ENCODE peak calls at places on chromosomes 5 and 9, in six cellular contexts. One of them, this sample, is unnamed.

GRCh38 chr5:30849801-30850370 is 343.6 kb upstream of the CDH6 start:
- DNase-seq in progenitor cell of endocrine pancreas: no peak
- DNase-seq in endothelial cell: no peak
- DNase-seq in GM06990: no peak
- DNase-seq in Calu3: peak
- DNase-seq in nephron progenitor cell: peak
- DNase-seq in this sample: no peak

GRCh38 chr5:10801931-10802674 is 41.1 kb upstream of the DAP start:
- DNase-seq in progenitor cell of endocrine pancreas: no peak
- DNase-seq in endothelial cell: no peak
- DNase-seq in GM06990: no peak
- DNase-seq in Calu3: no peak
- DNase-seq in nephron progenitor cell: no peak
- DNase-seq in this sample: peak

GRCh38 chr9:75995066-75995465 is 104.6 kb downstream of the PCSK5 start:
- DNase-seq in progenitor cell of endocrine pancreas: no peak
- DNase-seq in endothelial cell: no peak
- DNase-seq in GM06990: no peak
- DNase-seq in Calu3: no peak
- DNase-seq in nephron progenitor cell: no peak
- DNase-seq in this sample: no peak

GRCh38 chr5:36662291-36662851 is 56.0 kb downstream of the SLC1A3 start:
- DNase-seq in progenitor cell of endocrine pancreas: no peak
- DNase-seq in endothelial cell: no peak
- DNase-seq in GM06990: no peak
- DNase-seq in Calu3: no peak
- DNase-seq in nephron progenitor cell: no peak
- DNase-seq in this sample: peak

GRCh38 chr9:29212590-29213373 is 1639.5 kb upstream of the C9orf72 start:
- DNase-seq in progenitor cell of endocrine pancreas: peak
- DNase-seq in endothelial cell: peak
- DNase-seq in GM06990: no peak
- DNase-seq in Calu3: peak
- DNase-seq in nephron progenitor cell: peak
- DNase-seq in this sample: peak

GRCh38 chr9:113267911-113268563 is 7.3 kb downstream of the CDC26 start:
- DNase-seq in progenitor cell of endocrine pancreas: no peak
- DNase-seq in endothelial cell: no peak
- DNase-seq in GM06990: no peak
- DNase-seq in Calu3: no peak
- DNase-seq in nephron progenitor cell: no peak
- DNase-seq in this sample: no peak

GRCh38 chr5:36462295-36463021 is 143.9 kb upstream of the SLC1A3 start:
- DNase-seq in progenitor cell of endocrine pancreas: no peak
- DNase-seq in endothelial cell: no peak
- DNase-seq in GM06990: no peak
- DNase-seq in Calu3: no peak
- DNase-seq in nephron progenitor cell: no peak
- DNase-seq in this sample: no peak

GRCh38 chr9:75803130-75803529 is 87.3 kb upstream of the PCSK5 start:
- DNase-seq in progenitor cell of endocrine pancreas: no peak
- DNase-seq in endothelial cell: no peak
- DNase-seq in GM06990: no peak
- DNase-seq in Calu3: no peak
- DNase-seq in nephron progenitor cell: no peak
- DNase-seq in this sample: no peak

GRCh38 chr9:110427497-110428104 is 89.9 kb upstream of the TXNDC8 start:
- DNase-seq in progenitor cell of endocrine pancreas: no peak
- DNase-seq in endothelial cell: peak
- DNase-seq in GM06990: peak
- DNase-seq in Calu3: peak
- DNase-seq in nephron progenitor cell: peak
- DNase-seq in this sample: peak

GRCh38 chr9:27865031-27865438 is 291.8 kb upstream of the C9orf72 start:
- DNase-seq in progenitor cell of endocrine pancreas: no peak
- DNase-seq in endothelial cell: no peak
- DNase-seq in GM06990: no peak
- DNase-seq in Calu3: peak
- DNase-seq in nephron progenitor cell: no peak
- DNase-seq in this sample: no peak

GRCh38 chr5:114055810-114056476 is 305.9 kb upstream of the KCNN2 start:
- DNase-seq in progenitor cell of endocrine pancreas: peak
- DNase-seq in endothelial cell: peak
- DNase-seq in GM06990: no peak
- DNase-seq in Calu3: no peak
- DNase-seq in nephron progenitor cell: peak
- DNase-seq in this sample: peak

GRCh38 chr9:135632823-135633222 is 6.5 kb downstream of the GLT6D1 start:
- DNase-seq in progenitor cell of endocrine pancreas: no peak
- DNase-seq in endothelial cell: no peak
- DNase-seq in GM06990: no peak
- DNase-seq in Calu3: no peak
- DNase-seq in nephron progenitor cell: no peak
- DNase-seq in this sample: no peak

GRCh38 chr5:158560170-158560569 is 539.5 kb downstream of the EBF1 start:
- DNase-seq in progenitor cell of endocrine pancreas: no peak
- DNase-seq in endothelial cell: no peak
- DNase-seq in GM06990: peak
- DNase-seq in Calu3: peak
- DNase-seq in nephron progenitor cell: no peak
- DNase-seq in this sample: no peak

GRCh38 chr5:176474476-176474875 is 26.3 kb downstream of the FAF2 start:
- DNase-seq in progenitor cell of endocrine pancreas: no peak
- DNase-seq in endothelial cell: no peak
- DNase-seq in GM06990: no peak
- DNase-seq in Calu3: no peak
- DNase-seq in nephron progenitor cell: no peak
- DNase-seq in this sample: no peak

GRCh38 chr9:136082496-136083361 is 12.4 kb downstream of the NACC2 start:
- DNase-seq in progenitor cell of endocrine pancreas: no peak
- DNase-seq in endothelial cell: no peak
- DNase-seq in GM06990: peak
- DNase-seq in Calu3: no peak
- DNase-seq in nephron progenitor cell: no peak
- DNase-seq in this sample: peak

GRCh38 chr5:62691946-62692345 is 113.3 kb downstream of the LRRC70 start:
- DNase-seq in progenitor cell of endocrine pancreas: no peak
- DNase-seq in endothelial cell: no peak
- DNase-seq in GM06990: no peak
- DNase-seq in Calu3: no peak
- DNase-seq in nephron progenitor cell: no peak
- DNase-seq in this sample: no peak

GRCh38 chr5:146751781-146752401 is 126.7 kb downstream of the PPP2R2B start:
- DNase-seq in progenitor cell of endocrine pancreas: no peak
- DNase-seq in endothelial cell: no peak
- DNase-seq in GM06990: peak
- DNase-seq in Calu3: no peak
- DNase-seq in nephron progenitor cell: no peak
- DNase-seq in this sample: no peak

GRCh38 chr9:136525841-136526499 is 19.9 kb downstream of the NOTCH1 start:
- DNase-seq in progenitor cell of endocrine pancreas: no peak
- DNase-seq in endothelial cell: no peak
- DNase-seq in GM06990: no peak
- DNase-seq in Calu3: peak
- DNase-seq in nephron progenitor cell: peak
- DNase-seq in this sample: peak

GRCh38 chr9:10562581-10563343 is 50.0 kb downstream of the PTPRD start:
- DNase-seq in progenitor cell of endocrine pancreas: no peak
- DNase-seq in endothelial cell: no peak
- DNase-seq in GM06990: no peak
- DNase-seq in Calu3: no peak
- DNase-seq in nephron progenitor cell: no peak
- DNase-seq in this sample: no peak

GRCh38 chr9:12934515-12935301 is 159.9 kb downstream of the LURAP1L start:
- DNase-seq in progenitor cell of endocrine pancreas: no peak
- DNase-seq in endothelial cell: no peak
- DNase-seq in GM06990: no peak
- DNase-seq in Calu3: no peak
- DNase-seq in nephron progenitor cell: no peak
- DNase-seq in this sample: no peak

GRCh38 chr5:97542469-97542868 is 359.4 kb upstream of the RIOK2 start:
- DNase-seq in progenitor cell of endocrine pancreas: no peak
- DNase-seq in endothelial cell: no peak
- DNase-seq in GM06990: no peak
- DNase-seq in Calu3: no peak
- DNase-seq in nephron progenitor cell: no peak
- DNase-seq in this sample: no peak

GRCh38 chr9:127918201-127919107 is 1.6 kb upstream of the ST6GALNAC4 start:
- DNase-seq in progenitor cell of endocrine pancreas: no peak
- DNase-seq in endothelial cell: no peak
- DNase-seq in GM06990: peak
- DNase-seq in Calu3: no peak
- DNase-seq in nephron progenitor cell: no peak
- DNase-seq in this sample: peak

GRCh38 chr5:99543841-99544240 is 615.0 kb upstream of the CHD1 start:
- DNase-seq in progenitor cell of endocrine pancreas: no peak
- DNase-seq in endothelial cell: no peak
- DNase-seq in GM06990: no peak
- DNase-seq in Calu3: no peak
- DNase-seq in nephron progenitor cell: no peak
- DNase-seq in this sample: no peak

GRCh38 chr9:134375430-134376385 is 49.5 kb downstream of the RXRA start:
- DNase-seq in progenitor cell of endocrine pancreas: no peak
- DNase-seq in endothelial cell: no peak
- DNase-seq in GM06990: no peak
- DNase-seq in Calu3: no peak
- DNase-seq in nephron progenitor cell: peak
- DNase-seq in this sample: peak

GRCh38 chr5:127442085-127442484 is 75.4 kb upstream of the PRRC1 start:
- DNase-seq in progenitor cell of endocrine pancreas: no peak
- DNase-seq in endothelial cell: no peak
- DNase-seq in GM06990: no peak
- DNase-seq in Calu3: no peak
- DNase-seq in nephron progenitor cell: no peak
- DNase-seq in this sample: no peak

GRCh38 chr9:136291306-136292025 is 12.4 kb downstream of the CCDC187 start:
- DNase-seq in progenitor cell of endocrine pancreas: no peak
- DNase-seq in endothelial cell: no peak
- DNase-seq in GM06990: no peak
- DNase-seq in Calu3: no peak
- DNase-seq in nephron progenitor cell: no peak
- DNase-seq in this sample: no peak

GRCh38 chr5:132054031-132054696 is 6.3 kb upstream of the IL3 start:
- DNase-seq in progenitor cell of endocrine pancreas: no peak
- DNase-seq in endothelial cell: peak
- DNase-seq in GM06990: no peak
- DNase-seq in Calu3: no peak
- DNase-seq in nephron progenitor cell: no peak
- DNase-seq in this sample: no peak

GRCh38 chr9:84542554-84542953 is 127.0 kb upstream of the NTRK2 start:
- DNase-seq in progenitor cell of endocrine pancreas: no peak
- DNase-seq in endothelial cell: no peak
- DNase-seq in GM06990: no peak
- DNase-seq in Calu3: no peak
- DNase-seq in nephron progenitor cell: no peak
- DNase-seq in this sample: no peak

GRCh38 chr5:88140396-88140862 is 128.2 kb downstream of the TMEM161B start:
- DNase-seq in progenitor cell of endocrine pancreas: peak
- DNase-seq in endothelial cell: peak
- DNase-seq in GM06990: no peak
- DNase-seq in Calu3: peak
- DNase-seq in nephron progenitor cell: peak
- DNase-seq in this sample: peak

GRCh38 chr5:135217669-135218485 is 181.2 kb downstream of the MACROH2A1 start:
- DNase-seq in progenitor cell of endocrine pancreas: no peak
- DNase-seq in endothelial cell: peak
- DNase-seq in GM06990: no peak
- DNase-seq in Calu3: no peak
- DNase-seq in nephron progenitor cell: peak
- DNase-seq in this sample: peak
- TF ChIP-seq CTCF in progenitor cell of endocrine pancreas: peak
- TF ChIP-seq CTCF in endothelial cell: no peak
- TF ChIP-seq CTCF in GM06990: peak
- TF ChIP-seq CTCF in Calu3: no peak
- TF ChIP-seq CTCF in nephron progenitor cell: peak
- TF ChIP-seq CTCF in this sample: peak

DNA sequence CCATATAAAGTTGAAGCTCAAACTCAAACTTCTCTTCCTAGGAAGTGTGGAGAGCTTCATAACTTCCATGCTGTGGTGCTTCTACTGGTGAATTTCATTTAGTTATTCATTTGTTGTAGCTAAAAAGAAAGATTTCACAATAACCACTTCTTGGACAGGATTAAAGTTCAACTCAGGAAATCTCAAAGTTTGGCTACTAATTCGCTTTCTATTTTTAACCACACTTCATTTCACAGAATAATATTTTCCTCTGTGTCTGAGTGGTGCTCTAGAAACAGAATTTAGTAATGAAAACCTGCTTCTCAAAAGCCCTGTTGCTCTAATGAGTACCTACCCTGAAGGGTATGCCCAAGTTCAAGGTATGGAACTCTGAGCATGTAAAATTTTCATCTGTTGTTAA is 73.9 kb downstream of the ACTBL2 start:
- DNase-seq in progenitor cell of endocrine pancreas: no peak
- DNase-seq in endothelial cell: no peak
- DNase-seq in GM06990: no peak
- DNase-seq in Calu3: no peak
- DNase-seq in nephron progenitor cell: no peak
- DNase-seq in this sample: no peak
- TF ChIP-seq CTCF in progenitor cell of endocrine pancreas: no peak
- TF ChIP-seq CTCF in endothelial cell: no peak
- TF ChIP-seq CTCF in GM06990: no peak
- TF ChIP-seq CTCF in Calu3: no peak
- TF ChIP-seq CTCF in nephron progenitor cell: no peak
- TF ChIP-seq CTCF in this sample: no peak

DNA sequence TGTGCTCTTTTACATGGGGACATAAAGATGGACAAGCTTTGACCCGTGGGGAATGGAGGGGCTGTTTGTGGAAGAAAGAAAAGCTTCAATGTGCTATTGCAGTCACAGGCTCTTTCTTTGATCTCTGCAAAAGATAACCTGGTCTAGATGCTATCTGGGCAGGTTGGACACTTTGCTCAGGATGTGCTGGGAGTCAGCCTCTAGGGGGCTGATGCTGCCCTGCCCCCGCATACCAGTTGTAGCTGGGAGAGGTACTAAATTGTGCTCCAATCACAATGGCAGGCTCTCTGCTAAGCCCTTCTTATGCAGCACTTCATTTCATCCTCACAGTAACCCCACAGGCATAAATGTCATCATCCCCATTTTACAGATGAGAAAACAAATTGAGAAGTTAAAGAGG is 67.2 kb downstream of the PSD2 start:
- DNase-seq in progenitor cell of endocrine pancreas: no peak
- DNase-seq in endothelial cell: no peak
- DNase-seq in GM06990: no peak
- DNase-seq in Calu3: no peak
- DNase-seq in nephron progenitor cell: no peak
- DNase-seq in this sample: peak
- TF ChIP-seq CTCF in progenitor cell of endocrine pancreas: no peak
- TF ChIP-seq CTCF in endothelial cell: no peak
- TF ChIP-seq CTCF in GM06990: peak
- TF ChIP-seq CTCF in Calu3: no peak
- TF ChIP-seq CTCF in nephron progenitor cell: no peak
- TF ChIP-seq CTCF in this sample: peak

DNA sequence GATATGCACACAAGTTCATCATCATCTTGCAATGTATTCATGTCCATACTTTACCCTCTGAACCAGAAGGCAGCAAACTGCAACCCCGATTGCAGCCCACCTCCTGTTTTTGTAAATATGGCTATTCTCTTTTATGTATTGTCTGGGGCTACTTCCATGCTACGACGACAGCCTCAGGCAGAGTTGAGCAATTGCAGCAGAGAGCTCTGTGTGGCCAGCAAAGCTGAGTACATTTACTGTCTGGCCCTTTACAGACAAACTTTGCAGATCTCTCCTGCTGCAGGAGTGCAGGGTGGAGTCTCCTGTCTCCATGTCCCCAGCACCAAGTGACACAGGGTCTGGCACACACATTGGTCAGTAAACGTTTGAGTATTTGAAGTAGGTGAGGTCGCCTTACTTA is 27.0 kb downstream of the PRRC2B start:
- DNase-seq in progenitor cell of endocrine pancreas: no peak
- DNase-seq in endothelial cell: no peak
- DNase-seq in GM06990: no peak
- DNase-seq in Calu3: no peak
- DNase-seq in nephron progenitor cell: no peak
- DNase-seq in this sample: no peak
- TF ChIP-seq CTCF in progenitor cell of endocrine pancreas: no peak
- TF ChIP-seq CTCF in endothelial cell: no peak
- TF ChIP-seq CTCF in GM06990: no peak
- TF ChIP-seq CTCF in Calu3: no peak
- TF ChIP-seq CTCF in nephron progenitor cell: no peak
- TF ChIP-seq CTCF in this sample: no peak